ENCODE peak calls at places on chromosome 10, in nine cellular contexts. S, F, Z, M, T, L, Y, V and C are unnamed samples.

GRCh38 chr10:3976171-3976570 is 191.2 kb upstream of the KLF6 start:
- DNase-seq in S (no peak), F (no peak), Z (no peak), M (no peak), T (no peak), L (no peak), Y (no peak), V (no peak), C (no peak)

GRCh38 chr10:26550774-26551526 is 112.8 kb downstream of the APBB1IP start:
- DNase-seq in S (peak), F (peak), Z (no peak), M (no peak), T (no peak), L (peak), Y (no peak), V (no peak), C (peak)

GRCh38 chr10:73889014-73889413 is 14.7 kb upstream of the CAMK2G start:
- DNase-seq in S (peak), F (peak), Z (no peak), M (no peak), T (peak), L (no peak), Y (no peak), V (peak), C (no peak)

GRCh38 chr10:26556756-26557640 is 118.9 kb downstream of the APBB1IP start:
- DNase-seq in S (peak), F (peak), Z (peak), M (peak), T (peak), L (peak), Y (peak), V (peak), C (peak)

GRCh38 chr10:7529638-7530037 is 118.8 kb upstream of the SFMBT2 start:
- DNase-seq in S (peak), F (peak), Z (no peak), M (no peak), T (peak), L (peak), Y (peak), V (peak), C (peak)

GRCh38 chr10:7035111-7035761 is 375.6 kb downstream of the SFMBT2 start:
- DNase-seq in S (no peak), F (no peak), Z (no peak), M (no peak), T (no peak), L (no peak), Y (no peak), V (no peak), C (no peak)

GRCh38 chr10:35462491-35462934 is 126.2 kb downstream of the CCNY start:
- DNase-seq in S (no peak), F (no peak), Z (peak), M (peak), T (no peak), L (no peak), Y (no peak), V (no peak), C (peak)

GRCh38 chr10:6455592-6455991 is 124.5 kb downstream of the PRKCQ start:
- DNase-seq in S (no peak), F (no peak), Z (no peak), M (no peak), T (no peak), L (no peak), Y (no peak), V (no peak), C (no peak)

GRCh38 chr10:76998451-76998850 is 639.2 kb downstream of the KCNMA1 start:
- DNase-seq in S (no peak), F (no peak), Z (no peak), M (no peak), T (no peak), L (no peak), Y (no peak), V (no peak), C (peak)

GRCh38 chr10:79357180-79357579 is 9.9 kb downstream of the PPIF start:
- DNase-seq in S (peak), F (no peak), Z (no peak), M (no peak), T (no peak), L (no peak), Y (no peak), V (no peak), C (no peak)
- TF ChIP-seq EZH2phosphoT487 in S (no peak), F (no peak), Z (no peak), M (no peak), T (no peak), L (no peak), Y (no peak), V (no peak), C (no peak)

GRCh38 chr10:113329121-113329596 is 223.7 kb upstream of the HABP2 start:
- DNase-seq in S (peak), F (no peak), Z (no peak), M (no peak), T (peak), L (no peak), Y (peak), V (no peak), C (no peak)
- TF ChIP-seq EZH2phosphoT487 in S (no peak), F (no peak), Z (no peak), M (no peak), T (no peak), L (no peak), Y (no peak), V (no peak), C (no peak)

DNA sequence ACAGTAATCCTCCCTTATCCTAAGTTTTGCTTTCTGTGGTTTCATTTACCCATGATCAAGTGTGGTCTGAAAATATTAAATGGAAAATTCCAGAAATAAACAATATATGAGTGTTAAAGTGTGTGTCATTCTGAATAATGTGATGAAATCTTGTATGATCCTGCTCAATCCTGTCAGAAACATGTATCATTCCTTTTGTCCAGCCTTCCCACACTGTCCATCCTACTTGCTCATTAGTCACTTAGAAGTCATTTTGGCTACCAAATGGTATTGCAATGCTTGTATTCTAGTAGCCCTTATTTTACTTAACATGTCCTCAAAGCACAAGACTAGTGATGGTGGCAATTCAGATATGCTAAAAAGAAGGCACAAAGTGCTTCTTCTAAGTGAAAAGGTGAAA is 1211.2 kb upstream of the SORCS1 start:
- DNase-seq in S (no peak), F (no peak), Z (no peak), M (no peak), T (peak), L (no peak), Y (no peak), V (no peak), C (no peak)
- TF ChIP-seq EZH2phosphoT487 in S (no peak), F (no peak), Z (no peak), M (no peak), T (no peak), L (no peak), Y (no peak), V (no peak), C (no peak)

GRCh38 chr10:121168513-121169216 is 317.5 kb downstream of the WDR11 start:
- DNase-seq in S (no peak), F (peak), Z (no peak), M (no peak), T (no peak), L (peak), Y (no peak), V (no peak), C (peak)
- TF ChIP-seq EZH2phosphoT487 in S (no peak), F (no peak), Z (no peak), M (no peak), T (no peak), L (no peak), Y (no peak), V (no peak), C (no peak)

GRCh38 chr10:130067893-130068292 is 42.7 kb downstream of the C10orf143 start:
- DNase-seq in S (no peak), F (no peak), Z (no peak), M (no peak), T (no peak), L (no peak), Y (no peak), V (no peak), C (no peak)
- TF ChIP-seq EZH2phosphoT487 in S (no peak), F (no peak), Z (no peak), M (no peak), T (no peak), L (no peak), Y (no peak), V (no peak), C (no peak)

GRCh38 chr10:95837783-95838182 is 70.0 kb upstream of the CC2D2B start:
- DNase-seq in S (no peak), F (no peak), Z (no peak), M (peak), T (no peak), L (no peak), Y (no peak), V (no peak), C (no peak)
- TF ChIP-seq EZH2phosphoT487 in S (no peak), F (no peak), Z (no peak), M (no peak), T (no peak), L (no peak), Y (no peak), V (no peak), C (no peak)

DNA sequence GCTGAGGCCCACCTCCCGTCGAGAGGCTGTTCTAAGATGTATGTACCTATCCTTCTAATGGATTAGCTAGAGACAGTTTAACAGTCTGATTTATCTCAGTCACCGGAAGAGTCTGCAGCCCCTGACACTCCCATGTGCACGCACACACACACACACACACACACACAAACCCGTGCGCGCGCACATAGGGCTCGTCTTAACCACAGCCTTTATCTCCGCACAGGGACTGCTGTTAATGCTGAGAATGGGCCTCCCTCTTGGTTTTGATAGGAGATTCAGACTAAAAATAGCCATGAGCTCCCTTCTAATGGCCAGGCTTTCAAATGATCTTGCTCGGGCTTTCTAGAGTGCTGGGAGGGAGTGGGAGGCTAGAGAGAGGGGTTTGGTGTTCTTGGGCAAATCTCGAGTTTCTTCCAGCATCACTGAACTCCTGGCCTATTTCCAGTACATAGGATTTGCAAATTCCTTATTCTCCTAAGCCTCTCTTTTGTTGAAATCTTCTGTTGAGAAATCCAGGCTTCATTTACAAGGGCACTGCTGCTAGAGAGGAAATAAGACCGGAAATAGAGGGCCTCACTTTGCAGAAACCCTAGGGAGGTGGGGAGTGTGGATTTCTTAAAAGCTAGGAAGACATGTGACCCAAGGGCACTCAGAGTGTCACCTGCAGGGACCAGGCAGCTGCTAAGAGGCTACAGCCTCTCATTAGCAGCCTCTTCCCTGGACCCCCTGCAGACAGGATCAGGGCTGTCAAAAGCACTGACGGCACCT is 2.4 kb downstream of the TMEM72 start:
- DNase-seq in S (no peak), F (no peak), Z (peak), M (peak), T (no peak), L (no peak), Y (no peak), V (peak), C (no peak)
- TF ChIP-seq EZH2phosphoT487 in S (no peak), F (no peak), Z (no peak), M (no peak), T (no peak), L (no peak), Y (no peak), V (no peak), C (no peak)